ENCODE peak calls at places on chromosome 6, in four cellular contexts. K is OCI-LY7, J is Panc1, R is endodermal cell. A is an unnamed sample. For H3K4me1, the result is how much of the 10 kb centered on the place peaks cover.

GRCh38 chr6:158396136-158396535 is 83.9 kb downstream of the TULP4 start:
- DNase-seq in K (no peak), R (no peak), J (no peak), A (no peak)

GRCh38 chr6:158143700-158144099 is 24.4 kb downstream of the SERAC1 start:
- DNase-seq in K (peak), R (peak), J (no peak), A (no peak)

GRCh38 chr6:128821116-128821515 is 61.8 kb upstream of the LAMA2 start:
- DNase-seq in K (no peak), J (no peak), R (no peak), A (no peak)

GRCh38 chr6:122696853-122697252 is 82.7 kb upstream of the FABP7 start:
- DNase-seq in R (no peak), K (no peak), J (no peak), A (no peak)

GRCh38 chr6:6509304-6509703 is 79.2 kb upstream of the LY86 start:
- DNase-seq in J (no peak), R (no peak), K (no peak), A (no peak)

GRCh38 chr6:63798378-63798777 is 162.8 kb downstream of the PHF3 start:
- DNase-seq in R (no peak), J (no peak), K (no peak), A (no peak)

GRCh38 chr6:133774356-133774755 is 114.6 kb upstream of the TCF21 start:
- DNase-seq in R (no peak), J (no peak), K (no peak), A (no peak)

GRCh38 chr6:128432394-128432793 is 88.0 kb downstream of the PTPRK start:
- DNase-seq in J (no peak), R (no peak), K (no peak), A (no peak)

GRCh38 chr6:106546322-106547052 is 82.8 kb downstream of the RTN4IP1 start:
- DNase-seq in J (peak), R (no peak), K (no peak), A (no peak)

GRCh38 chr6:21005816-21006553 is 471.7 kb downstream of the CDKAL1 start:
- DNase-seq in K (no peak), R (no peak), J (peak), A (no peak)

GRCh38 chr6:127164009-127164408 is 45.5 kb downstream of the RSPO3 start:
- DNase-seq in J (no peak), K (no peak), R (no peak), A (no peak)

GRCh38 chr6:14016930-14017625 is 92.3 kb downstream of the RNF182 start:
- DNase-seq in J (no peak), R (no peak), K (no peak), A (no peak)

GRCh38 chr6:6405031-6405430 is 84.6 kb upstream of the F13A1 start:
- DNase-seq in J (no peak), K (no peak), R (peak), A (no peak)

GRCh38 chr6:157364705-157365104 is 16.3 kb upstream of the ZDHHC14 start:
- DNase-seq in R (no peak), J (no peak), K (no peak), A (no peak)

GRCh38 chr6:40350942-40351217 is 236.3 kb downstream of the LRFN2 start:
- DNase-seq in R (peak), K (no peak), J (no peak), A (no peak)

GRCh38 chr6:7424967-7425807 is 35.6 kb downstream of the RIOK1 start:
- DNase-seq in R (no peak), J (peak), K (peak), A (no peak)

GRCh38 chr6:169811521-169812256 is 60.3 kb downstream of the ERMARD start:
- DNase-seq in R (peak), J (no peak), K (no peak), A (peak)

GRCh38 chr6:29071831-29072723 is 15.0 kb downstream of the OR2B3 start:
- DNase-seq in K (peak), R (peak), J (peak), A (no peak)

GRCh38 chr6:22250486-22250885 is 46.4 kb downstream of the PRL start:
- DNase-seq in K (no peak), J (no peak), R (peak), A (no peak)

GRCh38 chr6:153145591-153145990 is 14.5 kb upstream of the RGS17 start:
- DNase-seq in J (no peak), R (peak), K (no peak), A (no peak)

GRCh38 chr6:31770860-31771259 is 6.3 kb downstream of the VWA7 start:
- DNase-seq in R (no peak), J (no peak), K (no peak), A (no peak)

GRCh38 chr6:26581164-26581915 is 15.4 kb upstream of the ABT1 start:
- DNase-seq in R (no peak), J (no peak), K (no peak), A (no peak)

GRCh38 chr6:18415671-18416340 is 28.7 kb downstream of the RNF144B start:
- DNase-seq in R (no peak), J (no peak), K (no peak), A (no peak)

GRCh38 chr6:30329331-30329730 is 2.6 kb downstream of the TRIM39 start:
- DNase-seq in J (no peak), K (no peak), R (no peak), A (peak)

GRCh38 chr6:130466052-130466743 is 100.4 kb downstream of the TMEM200A start:
- DNase-seq in J (no peak), R (no peak), K (no peak), A (no peak)

GRCh38 chr6:113858067-113858604 is 991 bp downstream of the MARCKS start:
- DNase-seq in J (no peak), R (peak), K (no peak), A (peak)

GRCh38 chr6:40894962-40895799 is 143.8 kb downstream of the UNC5CL start:
- DNase-seq in R (peak), K (no peak), J (no peak), A (no peak)

GRCh38 chr6:118748311-118749062 is 97.1 kb upstream of the CEP85L start:
- DNase-seq in J (no peak), R (peak), K (no peak), A (no peak)

GRCh38 chr6:29474996-29475395 is 12.8 kb downstream of the MAS1L start:
- DNase-seq in J (no peak), K (no peak), R (no peak), A (no peak)

GRCh38 chr6:64580346-64580745 is 944.7 kb downstream of the PHF3 start:
- DNase-seq in R (no peak), J (no peak), K (no peak), A (no peak)

GRCh38 chr6:40779399-40779798 is 192.2 kb upstream of the LRFN2 start:
- DNase-seq in R (no peak), K (no peak), J (no peak), A (no peak)

GRCh38 chr6:125835221-125835744 is 44.5 kb downstream of the NCOA7 start:
- DNase-seq in J (no peak), K (no peak), R (no peak), A (no peak)

GRCh38 chr6:114200896-114201295 is 141.9 kb downstream of the HS3ST5 start:
- DNase-seq in K (no peak), J (no peak), R (no peak), A (no peak)

DNA sequence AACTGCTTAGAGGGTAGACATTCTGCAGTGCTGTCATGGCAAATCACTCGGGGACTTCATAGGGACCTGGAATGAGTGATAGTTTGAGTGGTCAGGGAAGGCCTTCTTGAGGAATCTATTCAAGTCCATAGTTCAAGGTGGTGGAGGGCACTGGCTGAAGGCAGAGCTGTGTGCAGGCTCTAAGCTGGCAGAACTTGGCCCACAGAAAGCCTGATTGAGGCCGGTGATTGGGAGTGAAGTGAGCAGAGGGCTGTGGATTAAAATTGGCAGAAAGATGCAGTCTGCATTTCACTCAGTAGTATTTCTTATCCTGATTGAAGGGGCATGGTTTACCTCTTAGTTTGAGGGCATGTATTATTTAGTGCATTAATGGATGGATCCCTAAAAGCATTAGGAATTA is 44.9 kb downstream of the UTRN start:
- DNase-seq in K (no peak), J (no peak), R (peak), A (no peak)
- H3K4me1 ChIP-seq in K (under half), J (under half), R (under half), A (under half)

DNA sequence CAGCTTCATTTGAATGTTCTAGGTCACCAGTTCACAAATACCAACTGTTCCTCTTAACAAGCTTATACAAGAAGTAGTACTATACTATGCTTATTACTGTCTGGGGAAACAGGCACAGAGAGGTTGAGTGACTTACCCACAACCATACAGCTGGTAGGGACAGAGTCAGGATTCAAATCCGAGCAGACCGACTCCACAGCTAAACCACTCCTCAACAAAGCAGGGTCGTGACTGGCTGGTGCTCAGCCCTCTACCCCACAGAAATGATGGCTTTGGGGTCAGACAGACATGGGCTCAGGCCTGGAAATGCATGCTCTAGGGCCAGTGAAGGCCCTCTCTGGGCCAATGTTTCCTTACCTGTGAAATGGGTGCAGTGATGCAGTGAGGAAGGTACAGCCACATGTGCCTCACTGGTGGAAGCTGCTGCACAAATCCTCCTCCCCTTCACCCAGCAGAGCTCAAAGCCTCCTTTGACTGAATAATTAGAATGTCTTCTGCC is 63.6 kb downstream of the MRPL14 start:
- DNase-seq in J (no peak), R (no peak), K (no peak), A (no peak)
- H3K4me1 ChIP-seq in J (under half), R (under half), K (under half), A (under half)

DNA sequence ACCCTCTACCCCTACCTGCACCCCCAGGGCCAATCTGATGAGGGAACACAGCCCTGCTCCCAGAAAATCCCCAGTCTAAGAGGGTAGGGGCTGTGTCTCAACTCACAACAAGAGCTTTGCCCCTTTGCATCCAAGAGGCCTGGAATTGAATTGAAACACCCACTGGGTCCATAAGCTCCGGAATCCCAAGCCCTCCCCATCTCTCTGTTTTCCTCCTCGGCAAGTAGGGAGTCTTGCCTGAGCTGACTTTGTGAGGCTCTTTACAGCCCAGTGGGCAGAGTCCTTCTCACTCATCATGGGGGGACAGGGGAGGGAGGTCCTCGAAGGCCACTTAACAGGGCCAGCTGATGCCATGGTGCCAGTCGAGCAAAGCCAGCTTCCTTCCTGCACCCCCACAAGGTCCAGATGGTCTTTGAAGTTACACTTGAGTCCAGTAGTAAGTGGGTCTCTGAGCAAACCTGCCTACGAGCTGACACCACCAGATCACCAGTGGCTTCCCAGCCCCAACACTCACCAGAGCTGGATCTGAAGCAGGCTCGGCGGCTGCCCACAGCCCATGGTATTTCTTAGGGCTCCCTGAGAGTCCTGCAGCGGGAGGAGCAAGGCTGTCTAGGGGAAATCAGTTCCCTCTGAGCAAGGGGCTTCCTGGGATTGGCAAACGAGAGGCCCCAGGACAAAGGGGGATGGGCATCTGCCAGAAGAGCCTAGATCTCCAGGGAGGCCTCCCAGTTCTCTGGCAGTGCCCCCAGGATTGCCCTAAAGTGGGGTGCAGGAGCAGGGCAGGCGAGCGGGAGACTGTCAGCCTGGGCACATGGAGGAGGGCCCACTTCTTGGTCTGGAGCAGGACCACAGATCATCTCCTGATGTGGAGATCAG is 144.5 kb downstream of the VEGFA start:
- DNase-seq in K (no peak), R (no peak), J (no peak), A (no peak)
- H3K4me1 ChIP-seq in K (under half), R (under half), J (under half), A (under half)

GRCh38 chr6:50965495-50965894 is 146.8 kb downstream of the TFAP2B start:
- DNase-seq in R (no peak), K (no peak), J (no peak), A (no peak)

GRCh38 chr6:50970908-50971307 is 152.2 kb downstream of the TFAP2B start:
- DNase-seq in R (no peak), J (no peak), K (no peak), A (no peak)

GRCh38 chr6:50962213-50962759 is 143.6 kb downstream of the TFAP2B start:
- DNase-seq in R (no peak), J (no peak), K (no peak), A (no peak)

GRCh38 chr6:50966986-50967385 is 148.3 kb downstream of the TFAP2B start:
- DNase-seq in K (no peak), J (no peak), R (no peak), A (no peak)

GRCh38 chr6:50966532-50966931 is 147.9 kb downstream of the TFAP2B start:
- DNase-seq in K (peak), J (no peak), R (no peak), A (no peak)
- H3K4me1 ChIP-seq in K (under half), J (under half), R (under half), A (under half)

GRCh38 chr6:143478479-143479062 is 28.0 kb downstream of the PEX3 start:
- DNase-seq in K (no peak), R (no peak), J (no peak), A (no peak)

GRCh38 chr6:143486752-143487151 is 24.8 kb downstream of the FUCA2 start:
- DNase-seq in J (no peak), K (no peak), R (no peak), A (no peak)

GRCh38 chr6:143485967-143486366 is 25.6 kb downstream of the FUCA2 start:
- DNase-seq in J (no peak), R (no peak), K (no peak), A (no peak)

DNA sequence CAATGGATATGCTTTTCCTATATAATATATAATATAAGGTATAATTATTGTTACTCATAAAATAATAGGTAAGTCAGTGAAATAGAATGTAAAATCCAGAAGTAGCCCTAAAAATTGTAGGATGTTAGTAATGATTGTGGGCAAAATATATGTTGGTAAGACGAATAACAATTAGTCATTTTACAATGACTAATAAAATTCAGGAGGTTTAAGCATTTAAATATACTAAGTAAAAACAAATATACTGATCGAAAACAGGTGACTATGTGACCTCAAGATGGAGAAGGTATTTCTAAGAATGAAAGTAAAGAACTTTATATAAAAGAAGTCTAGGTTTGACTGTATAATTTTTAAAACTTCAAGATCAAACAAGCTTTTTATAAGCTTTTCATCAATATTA is 28.9 kb downstream of the FUCA2 start:
- DNase-seq in R (no peak), J (no peak), K (no peak), A (no peak)
- H3K4me1 ChIP-seq in R (under half), J (under half), K (under half), A (under half)

DNA sequence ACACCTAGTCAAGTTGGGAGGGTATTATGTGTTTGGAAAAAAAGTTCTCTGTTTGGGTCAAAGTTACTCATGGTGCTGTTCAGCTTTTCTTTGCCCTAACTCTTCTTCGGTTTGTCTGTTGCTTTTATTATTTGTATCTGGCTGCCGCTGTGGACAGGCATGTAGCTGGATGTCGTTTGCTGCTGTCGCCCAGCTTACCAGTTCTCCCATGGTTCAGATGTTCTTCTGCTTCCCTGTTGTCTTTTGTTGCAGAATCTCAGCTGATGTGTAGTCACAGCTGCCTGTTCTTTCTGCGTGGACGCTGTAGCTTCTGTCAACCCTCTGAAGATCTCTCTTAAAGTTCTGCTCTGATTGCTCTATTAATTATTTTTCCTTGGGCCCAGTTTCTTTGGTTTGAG is 8.0 kb downstream of the IGF2R start:
- DNase-seq in J (no peak), K (no peak), R (no peak), A (no peak)
- H3K4me1 ChIP-seq in J (half or more), K (under half), R (under half), A (half or more)

A was measured in spleen.